ENCODE peak calls at places on chromosomes 1 and 21, in ten cellular contexts. D, K, J, X, G, F, O, M, W and V are unnamed samples.

GRCh38 chr21:28272272-28272992 is 720.2 kb downstream of the LTN1 start:
- DNase-seq in D (no peak), K (no peak), J (no peak), X (no peak), G (no peak), F (no peak), O (no peak), M (no peak), W (no peak), V (no peak)

GRCh38 chr1:54324750-54325704 is 81.2 kb downstream of the SSBP3 start:
- DNase-seq in D (no peak), K (no peak), J (no peak), X (no peak), G (no peak), F (no peak), O (no peak), M (no peak), W (no peak), V (no peak)

GRCh38 chr1:119676571-119677206 is 28.6 kb upstream of the ZNF697 start:
- DNase-seq in D (no peak), K (no peak), J (no peak), X (no peak), G (no peak), F (no peak), O (no peak), M (no peak), W (no peak), V (peak; percentile 1)

GRCh38 chr1:66383168-66383567 is 150.8 kb upstream of the SGIP1 start:
- DNase-seq in D (no peak), K (no peak), J (no peak), X (no peak), G (no peak), F (no peak), O (no peak), M (no peak), W (no peak), V (no peak)

GRCh38 chr1:234500269-234500668 is 21.3 kb upstream of the TARBP1 start:
- DNase-seq in D (peak; percentile 55), K (peak; percentile 54), J (no peak), X (no peak), G (no peak), F (no peak), O (no peak), M (no peak), W (no peak), V (no peak)

GRCh38 chr1:23558872-23559135 is 497 bp downstream of the ID3 start:
- DNase-seq in D (peak; percentile 38), K (no peak), J (no peak), X (no peak), G (no peak), F (no peak), O (no peak), M (no peak), W (no peak), V (no peak)

GRCh38 chr1:104592926-104593325 is 843.2 kb downstream of the AMY1C start:
- DNase-seq in D (no peak), K (no peak), J (no peak), X (no peak), G (no peak), F (no peak), O (no peak), M (no peak), W (no peak), V (no peak)

GRCh38 chr1:200707116-200707515 is 31.6 kb upstream of the CAMSAP2 start:
- DNase-seq in D (no peak), K (no peak), J (no peak), X (no peak), G (no peak), F (no peak), O (no peak), M (no peak), W (no peak), V (no peak)

GRCh38 chr1:206772228-206773002 is at the start of gene IL10:
- DNase-seq in D (no peak), K (no peak), J (no peak), X (no peak), G (no peak), F (no peak), O (no peak), M (no peak), W (no peak), V (no peak)

GRCh38 chr1:30267046-30267445 is 456.3 kb downstream of the MATN1 start:
- DNase-seq in D (no peak), K (no peak), J (no peak), X (no peak), G (no peak), F (no peak), O (no peak), M (no peak), W (no peak), V (no peak)